ENCODE peak calls at places on chromosome 15, in ten cellular contexts. Q is effector CD8-positive, alpha-beta T cell; G is stimulated activated naive CD8-positive, alpha-beta T cell treated with anti-CD3 and anti-CD28 coated beads, Interleukin-15, amount 100 ng/mL, for 72 hours; L is astrocyte of the spinal cord; Y is caudate nucleus; W is tibial artery; J is left ventricle myocardium superior; N is GM06990; O is NAMALWA; F is activated CD4-positive, alpha-beta T cell treated with anti-CD3 and anti-CD28 coated beads for 1 hour. K is an unnamed sample.

GRCh38 chr15:40550381-40551037 is 14.3 kb downstream of the CCDC32 start:
- DNase-seq in Q (no peak), G (no peak), L (no peak), Y (no peak), W (no peak), J (no peak), N (peak), O (peak), F (no peak), K (no peak)

GRCh38 chr15:40441012-40441735 is 421 bp downstream of the BAHD1 start:
- DNase-seq in Q (no peak), G (no peak), L (no peak), Y (no peak), W (no peak), J (no peak), N (peak), O (no peak), F (no peak), K (no peak)

GRCh38 chr15:52791776-52792175 is 1.6 kb upstream of the ONECUT1 start:
- DNase-seq in Q (no peak), G (no peak), L (no peak), Y (no peak), W (no peak), J (no peak), N (no peak), O (no peak), F (no peak), K (no peak)

GRCh38 chr15:49876401-49877038 is 242.5 kb downstream of the ATP8B4 start:
- DNase-seq in Q (no peak), G (no peak), L (no peak), Y (no peak), W (peak), J (no peak), N (no peak), O (no peak), F (no peak), K (no peak)

GRCh38 chr15:62391565-62392262 is 226.6 kb upstream of the C2CD4B start:
- DNase-seq in Q (no peak), G (peak), L (peak), Y (peak), W (peak), J (peak), N (peak), O (peak), F (no peak), K (peak)

GRCh38 chr15:80234883-80235282 is 17.1 kb downstream of the CTXND1 start:
- DNase-seq in Q (no peak), G (no peak), L (no peak), Y (no peak), W (no peak), J (peak), N (peak), O (peak), F (no peak), K (peak)

GRCh38 chr15:41971089-41971892 is 1.1 kb downstream of the EHD4 start:
- DNase-seq in Q (peak), G (peak), L (peak), Y (no peak), W (peak), J (peak), N (peak), O (peak), F (peak), K (peak)

GRCh38 chr15:40308844-40309189 is 1.1 kb upstream of the PLCB2 start:
- DNase-seq in Q (no peak), G (no peak), L (no peak), Y (no peak), W (no peak), J (no peak), N (no peak), O (no peak), F (no peak), K (no peak)

GRCh38 chr15:68768321-68768720 is 52.4 kb downstream of the ANP32A start:
- DNase-seq in Q (no peak), G (no peak), L (no peak), Y (no peak), W (no peak), J (no peak), N (no peak), O (no peak), F (no peak), K (no peak)

GRCh38 chr15:37979597-37979996 is 45.2 kb downstream of the TMCO5A start:
- DNase-seq in Q (no peak), G (no peak), L (no peak), Y (no peak), W (no peak), J (no peak), N (no peak), O (no peak), F (no peak), K (no peak)

GRCh38 chr15:73605759-73606423 is 27.3 kb downstream of the NPTN start:
- DNase-seq in Q (no peak), G (no peak), L (no peak), Y (no peak), W (no peak), J (no peak), N (no peak), O (no peak), F (no peak), K (no peak)

GRCh38 chr15:49199666-49200065 is 29.6 kb downstream of the GALK2 start:
- DNase-seq in Q (no peak), G (no peak), L (no peak), Y (no peak), W (no peak), J (no peak), N (no peak), O (no peak), F (no peak), K (no peak)

GRCh38 chr15:64571857-64572291 is 111.5 kb downstream of the ZNF609 start:
- DNase-seq in Q (no peak), G (no peak), L (no peak), Y (no peak), W (no peak), J (no peak), N (peak), O (peak), F (no peak), K (no peak)

GRCh38 chr15:79381593-79381992 is 50.5 kb upstream of the MINAR1 start:
- DNase-seq in Q (no peak), G (no peak), L (no peak), Y (no peak), W (no peak), J (no peak), N (no peak), O (no peak), F (no peak), K (no peak)